ENCODE peak calls at places on chromosomes 1 and 21, in six cellular contexts. J is H1, B is SK-N-SH, G is GM12878, W is HepG2, K is A549. Z is an unnamed sample.
A peak's percentile ranks its signal among the peaks of the same experiment; 100 is the strongest.

GRCh38 chr1:246462986-246463385 is 44.1 kb downstream of the SMYD3 start:
- DNase-seq in J (no peak), B (no peak), G (no peak), W (no peak), K (no peak), Z (no peak)

GRCh38 chr1:116506132-116507004 is 64.5 kb downstream of the CD58 start:
- DNase-seq in J (no peak), B (no peak), G (no peak), W (no peak), K (peak; percentile 27), Z (no peak)

GRCh38 chr1:41875487-41875886 is 43.2 kb downstream of the HIVEP3 start:
- DNase-seq in J (no peak), B (no peak), G (no peak), W (no peak), K (no peak), Z (no peak)

GRCh38 chr1:147539122-147539575 is 2.2 kb upstream of the BCL9 start:
- DNase-seq in J (no peak), B (no peak), G (no peak), W (peak; percentile 77), K (peak; percentile 85), Z (peak; percentile 21)

GRCh38 chr1:246698466-246699094 is 25.6 kb upstream of the SCCPDH start:
- DNase-seq in J (no peak), B (no peak), G (no peak), W (no peak), K (no peak), Z (no peak)

GRCh38 chr1:157966034-157966671 is 27.3 kb upstream of the KIRREL1 start:
- DNase-seq in J (no peak), B (no peak), G (no peak), W (peak; percentile 56), K (peak; percentile 77), Z (no peak)

GRCh38 chr21:29641635-29642550 is 297.9 kb downstream of the GRIK1 start:
- DNase-seq in J (no peak), B (no peak), G (no peak), W (no peak), K (no peak), Z (peak; percentile 99)

GRCh38 chr1:83641828-83642443 is 357.0 kb downstream of the TTLL7 start:
- DNase-seq in J (no peak), B (no peak), G (no peak), W (no peak), K (no peak), Z (no peak)

GRCh38 chr1:230124187-230125128 is 57.4 kb downstream of the GALNT2 start:
- DNase-seq in J (no peak), B (no peak), G (no peak), W (no peak), K (no peak), Z (no peak)

GRCh38 chr1:3703786-3704396 is 48.4 kb upstream of the CCDC27 start:
- DNase-seq in J (no peak), B (no peak), G (no peak), W (no peak), K (no peak), Z (no peak)
- TF ChIP-seq CHD2 in J (no peak), B (no peak), G (no peak), W (no peak), K (no peak), Z (no peak)

GRCh38 chr1:237875291-237875690 is 15.4 kb downstream of the ZP4 start:
- DNase-seq in J (no peak), B (no peak), G (no peak), W (no peak), K (no peak), Z (no peak)

GRCh38 chr1:237873487-237873927 is 17.2 kb downstream of the ZP4 start:
- DNase-seq in J (peak; percentile 47), B (no peak), G (no peak), W (no peak), K (peak; percentile 52), Z (no peak)

GRCh38 chr1:237879195-237879594 is 11.5 kb downstream of the ZP4 start:
- DNase-seq in J (no peak), B (no peak), G (no peak), W (no peak), K (peak; percentile 18), Z (no peak)

GRCh38 chr1:237877628-237878027 is 13.1 kb downstream of the ZP4 start:
- DNase-seq in J (no peak), B (no peak), G (no peak), W (no peak), K (no peak), Z (no peak)

GRCh38 chr1:237878406-237878805 is 12.3 kb downstream of the ZP4 start:
- DNase-seq in J (no peak), B (no peak), G (no peak), W (no peak), K (no peak), Z (no peak)
- TF ChIP-seq USF2 in J (no peak), B (no peak), G (no peak), W (no peak), K (no peak), Z (no peak)

GRCh38 chr1:23628951-23629387 is 62.6 kb upstream of the RPL11 start:
- DNase-seq in J (no peak), B (no peak), G (no peak), W (no peak), K (no peak), Z (no peak)
- TF ChIP-seq CHD2 in J (no peak), B (no peak), G (no peak), W (no peak), K (no peak), Z (no peak)

GRCh38 chr21:35428489-35428888 is 379.4 kb upstream of the RUNX1 start:
- DNase-seq in J (no peak), B (no peak), G (no peak), W (no peak), K (no peak), Z (no peak)
- TF ChIP-seq USF2 in J (no peak), B (no peak), G (no peak), W (no peak), K (no peak), Z (no peak)

DNA sequence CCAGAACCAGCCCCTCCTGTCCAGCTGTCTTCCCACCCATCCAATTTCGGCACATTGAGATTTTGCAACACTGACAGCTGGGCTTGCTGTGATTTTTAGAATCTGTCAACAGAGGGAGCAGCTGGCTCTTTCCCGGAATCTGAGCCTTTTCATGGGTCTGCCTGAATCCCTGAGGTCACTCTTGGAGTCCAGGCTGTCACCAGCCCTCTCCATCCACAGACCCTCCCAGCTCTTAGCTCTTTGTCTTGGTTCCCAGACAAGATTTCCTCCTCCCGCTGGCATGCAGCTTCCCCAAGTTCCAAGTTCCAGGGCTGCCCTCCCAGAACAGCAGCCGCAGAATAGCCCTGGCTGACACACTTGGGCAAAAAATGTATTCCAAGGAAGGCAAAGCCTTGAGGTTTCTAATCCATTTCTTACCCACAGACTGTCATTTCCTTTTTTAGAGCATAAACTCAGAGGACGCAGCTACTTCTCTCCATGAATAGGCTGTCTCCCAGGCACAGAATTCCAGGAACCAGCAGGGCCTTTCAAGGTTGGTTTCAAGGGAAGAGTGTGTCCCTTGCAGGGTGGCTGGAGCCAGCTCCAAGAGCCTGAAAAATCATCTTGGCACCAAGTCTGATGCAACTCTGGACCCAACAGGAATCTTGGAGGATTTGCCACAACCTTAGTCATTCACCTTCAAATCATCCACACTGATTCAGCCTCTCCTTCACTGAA is 7.1 kb upstream of the TMEM61 start:
- DNase-seq in J (no peak), B (peak; percentile 65), G (no peak), W (peak; percentile 40), K (peak; percentile 24), Z (no peak)
- TF ChIP-seq CHD2 in J (no peak), B (no peak), G (no peak), W (no peak), K (no peak), Z (no peak)

DNA sequence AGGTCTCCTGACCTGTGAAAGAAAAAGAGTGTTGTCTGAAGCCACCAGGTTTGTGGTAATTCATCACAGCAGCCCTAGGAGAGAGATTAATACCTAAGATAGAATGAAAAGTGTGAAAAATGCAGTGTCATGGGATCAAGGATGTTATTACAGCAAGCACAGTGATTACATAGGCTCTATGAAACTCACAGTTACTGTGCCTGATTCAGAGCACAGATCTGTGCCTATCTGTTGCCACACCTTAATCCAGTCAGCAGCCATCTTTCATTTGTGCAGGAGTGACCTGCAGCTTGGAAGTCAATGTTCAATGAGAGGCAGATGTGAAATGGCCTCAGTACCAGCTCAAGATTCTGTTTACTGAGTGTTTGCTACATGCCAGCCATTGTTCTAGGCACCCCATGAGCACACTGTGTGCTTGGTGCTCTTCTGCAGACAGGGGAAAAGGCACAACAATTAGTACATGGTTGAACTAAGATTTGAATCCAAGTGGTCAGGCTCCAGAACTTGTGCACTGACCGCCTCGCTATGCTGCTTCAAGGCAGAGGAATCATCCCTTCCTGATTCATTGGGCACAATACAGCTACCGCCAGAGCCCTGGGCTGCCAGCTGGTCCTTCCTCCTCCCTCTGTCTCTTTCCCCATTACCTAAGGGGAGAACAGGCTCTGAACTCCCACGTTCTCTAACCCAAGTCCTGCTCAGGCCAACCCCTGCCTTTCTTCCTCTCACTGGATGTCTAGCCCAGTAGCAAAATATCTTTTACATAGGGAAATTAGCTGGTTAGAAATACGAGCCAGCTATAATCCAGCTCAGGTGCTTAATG is 56.2 kb upstream of the NEK2 start:
- DNase-seq in J (no peak), B (no peak), G (no peak), W (no peak), K (no peak), Z (no peak)
- TF ChIP-seq USF2 in J (no peak), B (no peak), G (no peak), W (no peak), K (no peak), Z (no peak)

DNA sequence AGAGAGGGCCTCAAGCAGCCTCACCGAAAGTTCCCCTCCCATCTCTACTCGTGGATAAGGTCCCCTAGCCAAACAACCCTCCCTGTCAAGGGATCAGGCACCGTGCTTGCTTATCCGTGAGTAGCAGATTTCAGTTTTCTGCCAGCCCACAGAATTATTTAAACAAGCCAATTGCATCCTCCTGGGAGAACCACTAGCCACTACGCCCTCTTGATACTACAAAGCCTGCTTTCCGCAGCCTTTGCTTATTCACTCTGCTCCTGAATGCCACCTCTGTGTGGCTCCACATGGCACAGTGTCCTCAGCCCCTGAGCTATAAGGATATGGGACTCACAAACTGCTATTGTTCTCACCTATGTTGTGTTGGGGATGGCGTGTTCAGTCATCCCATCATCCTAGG is 5.9 kb upstream of the TFF2 start:
- DNase-seq in J (no peak), B (no peak), G (no peak), W (no peak), K (no peak), Z (no peak)
- TF ChIP-seq CHD2 in J (no peak), B (no peak), G (no peak), W (no peak), K (no peak), Z (no peak)

GRCh38 chr1:220487297-220487820 is 40.6 kb upstream of the MARK1 start:
- DNase-seq in J (no peak), B (no peak), G (no peak), W (no peak), K (peak; percentile 15), Z (no peak)
- TF ChIP-seq USF2 in J (no peak), B (no peak), G (no peak), W (no peak), K (no peak), Z (no peak)

GRCh38 chr1:156499703-156500577 is 635 bp downstream of the MEF2D start:
- DNase-seq in J (no peak), B (peak; percentile 75), G (no peak), W (no peak), K (peak; percentile 29), Z (no peak)
- TF ChIP-seq CHD2 in J (no peak), B (peak; percentile 55), G (peak; percentile 32), W (no peak), K (no peak), Z (no peak)

GRCh38 chr1:188652678-188653077 is 1823.9 kb downstream of the PLA2G4A start:
- DNase-seq in J (no peak), B (peak; percentile 31), G (no peak), W (no peak), K (no peak), Z (no peak)
- TF ChIP-seq USF2 in J (no peak), B (no peak), G (no peak), W (no peak), K (no peak), Z (no peak)

Z was measured in K562.